ENCODE peak calls at places on chromosomes 6 and 20, in four cellular contexts. H is HepG2, G is H1, L is K562. D is an unnamed sample.

GRCh38 chr6:11496152-11497060 is 41.1 kb upstream of the TMEM170B start:
- DNase-seq in H (peak), G (peak), L (peak), D (peak)

GRCh38 chr6:21244897-21245470 is 348.6 kb upstream of the SOX4 start:
- DNase-seq in H (no peak), G (no peak), L (no peak), D (no peak)

GRCh38 chr20:23551383-23551782 is 16.9 kb downstream of the CST9L start:
- DNase-seq in H (no peak), G (no peak), L (no peak), D (no peak)

GRCh38 chr6:97160280-97160679 is 122.7 kb downstream of the MMS22L start:
- DNase-seq in H (no peak), G (no peak), L (peak), D (no peak)

GRCh38 chr6:43784049-43784855 is 14.2 kb downstream of the VEGFA start:
- DNase-seq in H (no peak), G (no peak), L (no peak), D (no peak)

GRCh38 chr20:57947421-57948176 is 237.8 kb upstream of the PMEPA1 start:
- DNase-seq in H (no peak), G (no peak), L (no peak), D (no peak)

GRCh38 chr6:125114248-125114858 is 39.2 kb upstream of the TPD52L1 start:
- DNase-seq in H (peak), G (no peak), L (peak), D (no peak)

GRCh38 chr20:4217349-4217761 is 202.0 kb upstream of the RNF24 start:
- DNase-seq in H (peak), G (no peak), L (no peak), D (no peak)

GRCh38 chr6:147624946-147625515 is 116.5 kb downstream of the SAMD5 start:
- DNase-seq in H (no peak), G (no peak), L (no peak), D (no peak)

GRCh38 chr6:158595223-158595622 is 35.3 kb downstream of the TMEM181 start:
- DNase-seq in H (peak), G (no peak), L (no peak), D (no peak)

GRCh38 chr20:20435453-20435852 is 67.5 kb downstream of the INSM1 start:
- DNase-seq in H (no peak), G (no peak), L (no peak), D (no peak)

GRCh38 chr6:136985502-136985901 is 59.3 kb downstream of the IL20RA start:
- DNase-seq in H (no peak), G (no peak), L (no peak), D (no peak)

GRCh38 chr6:36249010-36249409 is 20.9 kb upstream of the PNPLA1 start:
- DNase-seq in H (peak), G (no peak), L (no peak), D (no peak)

GRCh38 chr6:87661016-87661415 is 41.0 kb downstream of the AKIRIN2 start:
- DNase-seq in H (no peak), G (no peak), L (no peak), D (no peak)

GRCh38 chr6:135025775-135026174 is 28.8 kb downstream of the HBS1L start:
- DNase-seq in H (no peak), G (no peak), L (no peak), D (no peak)

GRCh38 chr6:87716928-87717655 is 15.1 kb upstream of the AKIRIN2 start:
- DNase-seq in H (no peak), G (peak), L (no peak), D (no peak)

GRCh38 chr6:45462190-45463134 is 84.7 kb upstream of the SUPT3H start:
- DNase-seq in H (no peak), G (no peak), L (no peak), D (no peak)

GRCh38 chr6:100454571-100455229 is 10.0 kb downstream of the SIM1 start:
- DNase-seq in H (no peak), G (no peak), L (no peak), D (no peak)

GRCh38 chr6:85792278-85792677 is 149.6 kb upstream of the SYNCRIP start:
- DNase-seq in H (no peak), G (no peak), L (no peak), D (no peak)

GRCh38 chr6:116382587-116382986 is 11.8 kb downstream of the DSE start:
- DNase-seq in H (no peak), G (no peak), L (no peak), D (no peak)

GRCh38 chr6:40511884-40512283 is 75.3 kb downstream of the LRFN2 start:
- DNase-seq in H (no peak), G (no peak), L (no peak), D (no peak)

GRCh38 chr6:34465551-34466241 is at the start of gene PACSIN1:
- DNase-seq in H (no peak), G (peak), L (peak), D (no peak)

GRCh38 chr6:1131285-1132079 is 180.4 kb upstream of the FOXQ1 start:
- DNase-seq in H (peak), G (no peak), L (no peak), D (no peak)

GRCh38 chr6:147078602-147079001 is 125.6 kb upstream of the STXBP5 start:
- DNase-seq in H (no peak), G (no peak), L (no peak), D (no peak)

GRCh38 chr20:37901667-37902503 is 1.0 kb upstream of the VSTM2L start:
- DNase-seq in H (peak), G (peak), L (peak), D (no peak)

GRCh38 chr6:142842423-142843261 is 102.3 kb downstream of the HIVEP2 start:
- DNase-seq in H (peak), G (no peak), L (no peak), D (peak)

GRCh38 chr6:98832282-98833100 is 1.9 kb upstream of the POU3F2 start:
- DNase-seq in H (no peak), G (no peak), L (no peak), D (no peak)

GRCh38 chr6:24117016-24117415 is 9.0 kb upstream of the NRSN1 start:
- DNase-seq in H (no peak), G (no peak), L (no peak), D (no peak)

GRCh38 chr6:155171109-155171746 is 92.6 kb upstream of the CLDN20 start:
- DNase-seq in H (peak), G (no peak), L (peak), D (peak)

GRCh38 chr6:16358531-16359138 is 120.2 kb downstream of the GMPR start:
- DNase-seq in H (no peak), G (no peak), L (no peak), D (no peak)

GRCh38 chr20:62772618-62772993 is 23.7 kb upstream of the MRGBP start:
- DNase-seq in H (no peak), G (no peak), L (no peak), D (no peak)

GRCh38 chr6:42225419-42225818 is 7.8 kb upstream of the MRPS10 start:
- DNase-seq in H (no peak), G (no peak), L (no peak), D (no peak)

GRCh38 chr6:134168580-134169223 is 116.3 kb upstream of the SLC2A12 start:
- DNase-seq in H (no peak), G (no peak), L (no peak), D (no peak)

GRCh38 chr6:1063671-1064355 is 248.1 kb upstream of the FOXQ1 start:
- DNase-seq in H (no peak), G (no peak), L (no peak), D (no peak)

GRCh38 chr6:108666656-108667260 is 106.0 kb downstream of the FOXO3 start:
- DNase-seq in H (no peak), G (no peak), L (no peak), D (no peak)

GRCh38 chr6:108661982-108662381 is 101.3 kb downstream of the FOXO3 start:
- DNase-seq in H (no peak), G (no peak), L (no peak), D (no peak)

GRCh38 chr6:108662702-108663101 is 102.0 kb downstream of the FOXO3 start:
- DNase-seq in H (no peak), G (no peak), L (no peak), D (no peak)

GRCh38 chr6:108667984-108668383 is 107.3 kb downstream of the FOXO3 start:
- DNase-seq in H (no peak), G (no peak), L (no peak), D (no peak)

GRCh38 chr6:108665495-108666196 is 104.9 kb downstream of the FOXO3 start:
- DNase-seq in H (no peak), G (no peak), L (no peak), D (no peak)
- TF ChIP-seq CREB1 in H (no peak), G (no peak), L (no peak), D (no peak)

DNA sequence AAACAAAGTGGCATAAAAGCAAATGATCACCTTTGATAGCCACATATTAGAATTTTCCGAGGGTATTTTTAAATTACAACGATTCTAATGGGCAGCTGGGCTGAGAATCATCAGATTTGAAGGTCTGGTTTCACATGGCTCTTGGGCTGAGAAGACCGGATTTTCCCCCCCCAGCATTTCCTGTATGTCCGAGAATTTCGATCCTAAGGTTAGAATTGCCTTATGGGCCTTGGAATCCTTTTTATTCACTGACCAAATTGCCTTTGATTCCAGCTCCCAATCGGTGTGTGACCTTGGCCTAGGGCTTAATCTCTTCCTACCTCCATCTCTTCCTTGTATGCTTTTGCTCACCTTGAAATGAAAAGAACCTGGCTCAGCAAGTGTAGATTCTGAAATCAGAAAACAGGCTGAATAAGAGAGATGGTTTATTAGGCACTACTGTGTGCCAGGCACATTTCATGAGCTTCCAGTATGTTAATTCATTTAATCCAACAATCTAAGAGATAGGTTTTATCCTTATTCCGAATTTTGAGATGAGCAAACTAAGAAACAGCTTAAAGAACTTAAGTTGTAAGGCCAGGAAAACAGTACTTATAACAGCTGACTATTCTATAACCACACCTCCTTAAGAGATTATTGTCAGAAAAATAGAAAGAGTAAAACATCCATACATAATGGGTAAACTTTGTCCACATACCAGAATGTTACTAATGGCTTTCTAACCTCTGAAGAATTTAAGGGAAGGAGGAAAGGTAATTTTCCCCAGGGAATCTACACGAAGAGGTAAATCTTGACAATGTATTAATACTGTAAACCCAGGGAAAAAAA is 39.4 kb downstream of the HFE start:
- DNase-seq in H (no peak), G (no peak), L (no peak), D (no peak)
- TF ChIP-seq CBX5 in H (no peak), G (no peak), L (no peak), D (no peak)

GRCh38 chr6:168226832-168227434 is 92.6 kb downstream of the DACT2 start:
- DNase-seq in H (peak), G (no peak), L (no peak), D (no peak)
- TF ChIP-seq CREB1 in H (no peak), G (no peak), L (no peak), D (no peak)

DNA sequence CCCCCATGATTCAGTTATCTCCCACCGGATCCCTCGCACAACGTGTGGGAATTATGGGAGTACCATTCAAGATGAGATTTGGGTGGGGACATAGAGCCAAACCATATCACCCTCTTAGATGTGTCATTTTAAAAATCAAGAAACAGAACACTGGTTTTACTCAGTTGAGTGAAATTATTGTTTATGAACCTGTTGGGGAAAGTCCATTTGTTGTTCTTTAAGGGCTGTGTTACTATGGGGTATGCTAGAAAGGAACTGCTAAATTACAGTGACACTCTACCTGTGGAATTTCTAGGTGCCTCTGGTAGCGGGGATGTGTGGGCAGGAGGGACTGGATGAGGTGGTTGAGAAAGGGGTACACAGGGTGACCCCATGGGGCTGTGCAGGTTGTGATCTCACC is 28.9 kb downstream of the STX11 start:
- DNase-seq in H (no peak), G (no peak), L (no peak), D (no peak)
- TF ChIP-seq CBX5 in H (no peak), G (no peak), L (no peak), D (no peak)

GRCh38 chr20:1301031-1301529 is 27.9 kb downstream of the SDCBP2 start:
- DNase-seq in H (no peak), G (no peak), L (peak), D (no peak)
- TF ChIP-seq CREB1 in H (no peak), G (no peak), L (no peak), D (no peak)

GRCh38 chr6:167049275-167049674 is 50.1 kb downstream of the CEP43 start:
- DNase-seq in H (no peak), G (no peak), L (no peak), D (no peak)

GRCh38 chr6:167046861-167047495 is 47.8 kb downstream of the CEP43 start:
- DNase-seq in H (no peak), G (no peak), L (no peak), D (no peak)

GRCh38 chr6:167047554-167047953 is 48.4 kb downstream of the CEP43 start:
- DNase-seq in H (no peak), G (no peak), L (no peak), D (peak)

GRCh38 chr6:167045828-167046580 is 46.8 kb downstream of the CEP43 start:
- DNase-seq in H (peak), G (no peak), L (peak), D (no peak)

GRCh38 chr6:167044696-167045095 is 45.5 kb downstream of the CEP43 start:
- DNase-seq in H (no peak), G (no peak), L (no peak), D (no peak)
- TF ChIP-seq CBX5 in H (no peak), G (no peak), L (no peak), D (no peak)

GRCh38 chr6:89122625-89123024 is 4.8 kb upstream of the SRSF12 start:
- DNase-seq in H (peak), G (no peak), L (no peak), D (no peak)
- TF ChIP-seq CREB1 in H (no peak), G (no peak), L (no peak), D (no peak)

DNA sequence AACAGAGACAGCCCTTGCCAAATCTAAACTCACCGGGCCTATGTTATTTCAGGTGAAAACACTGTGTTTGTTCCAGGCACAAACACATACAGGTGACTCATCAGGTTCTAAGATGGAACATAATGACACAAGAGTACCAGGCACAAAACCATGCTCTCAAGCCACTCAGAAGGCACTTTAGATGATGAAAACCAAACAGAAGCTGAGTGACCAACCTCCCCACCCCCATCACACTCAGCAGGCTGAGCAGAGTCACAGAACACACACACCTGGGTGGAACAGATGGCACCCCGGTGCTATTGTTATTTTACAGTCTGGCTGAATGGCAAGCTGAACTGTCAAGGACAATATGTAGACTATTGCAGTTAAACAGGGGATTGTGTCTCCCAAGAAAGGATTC is 20.6 kb upstream of the NKX2-2 start:
- DNase-seq in H (no peak), G (no peak), L (no peak), D (no peak)
- TF ChIP-seq CBX5 in H (no peak), G (no peak), L (no peak), D (no peak)

DNA sequence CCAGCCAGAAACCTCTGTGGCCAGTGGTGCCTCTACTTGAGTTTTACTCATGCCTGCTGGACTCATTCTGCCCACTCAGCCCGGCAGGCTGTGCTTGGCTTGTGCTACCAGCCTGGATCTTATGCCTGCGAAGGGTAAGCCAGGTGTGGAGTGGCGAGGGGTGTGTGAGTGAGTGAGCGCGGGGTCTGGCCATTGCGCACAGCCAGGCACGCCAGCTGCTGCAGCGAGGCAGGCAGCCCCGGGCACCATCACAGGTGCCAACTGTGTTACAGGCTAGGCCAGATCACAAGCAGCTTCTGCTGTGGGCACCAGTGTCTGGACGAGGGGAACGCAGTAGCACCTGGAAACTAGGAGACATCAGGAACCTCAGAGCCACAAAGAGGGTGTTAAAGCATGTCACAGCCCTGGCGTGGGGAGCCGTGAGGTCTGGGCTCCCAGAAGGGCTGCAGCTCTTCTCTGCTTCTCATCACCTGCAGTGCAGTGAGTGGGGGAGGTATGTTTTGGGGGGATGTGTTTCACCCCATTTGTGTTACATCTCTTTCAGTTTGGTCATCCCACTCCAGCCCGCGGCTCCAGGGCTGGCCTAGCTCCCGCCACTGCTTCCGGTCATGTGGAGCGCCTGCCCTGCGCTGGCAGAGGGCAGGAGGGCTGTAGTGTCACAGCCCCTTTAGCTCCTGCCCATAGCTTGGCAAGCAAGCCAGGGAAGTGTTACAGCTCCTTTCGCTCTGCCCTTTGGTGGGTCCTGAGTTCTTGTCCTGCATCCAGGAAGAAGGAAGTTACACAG is 379.7 kb upstream of the IMPG1 start:
- DNase-seq in H (no peak), G (no peak), L (no peak), D (no peak)
- TF ChIP-seq CREB1 in H (no peak), G (no peak), L (no peak), D (no peak)